ENCODE peak calls at places on chromosomes 1 and 21, in four cellular contexts. P is lower lobe of right lung, H is AG20443, X is adipocyte. I is an unnamed sample.

GRCh38 chr1:65964123-65964522 is 171.4 kb downstream of the PDE4B start:
- DNase-seq in P (no peak), H (no peak), X (no peak), I (no peak)

GRCh38 chr1:27556781-27557595 is 47.0 kb downstream of the AHDC1 start:
- DNase-seq in P (peak; percentile 95), H (peak; percentile 94), X (peak; percentile 95), I (peak; percentile 92)

GRCh38 chr1:71089536-71090270 is 8.9 kb upstream of the ZRANB2 start:
- DNase-seq in P (no peak), H (peak; percentile 64), X (peak; percentile 89), I (peak; percentile 77)

GRCh38 chr1:245319161-245319560 is 164.4 kb downstream of the KIF26B start:
- DNase-seq in P (no peak), H (no peak), X (no peak), I (no peak)

GRCh38 chr1:155253208-155253607 is 2.1 kb downstream of the ENTREP3 start:
- DNase-seq in P (no peak), H (no peak), X (no peak), I (no peak)

GRCh38 chr21:36471254-36471723 is 8.6 kb downstream of the CLDN14 start:
- DNase-seq in P (no peak), H (no peak), X (no peak), I (peak; percentile 76)

GRCh38 chr1:76006234-76006633 is 68.3 kb upstream of the ST6GALNAC3 start:
- DNase-seq in P (no peak), H (peak; percentile 12), X (peak; percentile 92), I (peak; percentile 23)

GRCh38 chr1:76269175-76269574 is 194.6 kb downstream of the ST6GALNAC3 start:
- DNase-seq in P (no peak), H (peak; percentile 77), X (peak; percentile 89), I (peak; percentile 29)

GRCh38 chr1:35884934-35885333 is 1.9 kb downstream of the AGO1 start:
- DNase-seq in P (no peak), H (no peak), X (no peak), I (no peak)

GRCh38 chr1:158931055-158931737 is at the start of gene PYHIN1:
- DNase-seq in P (no peak), H (no peak), X (no peak), I (peak; percentile 28)

I was measured in bronchial epithelial cell.